ENCODE peak calls at places on chromosomes 16 and 17, in five cellular contexts. X is CD8-positive, alpha-beta T cell; A is COR-L47; S is amygdala; F is AG09319. G is an unnamed sample.
A peak's percentile ranks its signal among the peaks of the same experiment; 100 is the strongest.

GRCh38 chr16:49491736-49492089 is 118.1 kb downstream of the C16orf78 start:
- DNase-seq in X (no peak), F (no peak), A (no peak), S (no peak), G (no peak)

GRCh38 chr17:4604111-4604644 is 19.8 kb downstream of the SMTNL2 start:
- DNase-seq in X (no peak), F (peak; percentile 51), A (peak; percentile 48), S (no peak), G (peak; percentile 61)

GRCh38 chr16:26371349-26371869 is 679.6 kb downstream of the HS3ST4 start:
- DNase-seq in F (no peak), S (no peak), A (no peak), X (no peak), G (no peak)

GRCh38 chr16:28910046-28911031 is 14.7 kb downstream of the RABEP2 start:
- DNase-seq in A (no peak), X (no peak), F (no peak), S (no peak), G (peak; percentile 81)

GRCh38 chr16:88703486-88704309 is 2.5 kb downstream of the RNF166 start:
- DNase-seq in X (peak; percentile 85), F (no peak), A (no peak), S (peak; percentile 12), G (no peak)

GRCh38 chr17:10745231-10745630 is 15.4 kb upstream of the TMEM220 start:
- DNase-seq in F (no peak), A (no peak), X (no peak), S (no peak), G (no peak)

GRCh38 chr16:73063284-73063733 is 15.4 kb upstream of the ZFHX3 start:
- DNase-seq in X (no peak), F (no peak), A (no peak), S (no peak), G (no peak)

GRCh38 chr16:1367486-1368174 is 15.9 kb downstream of the GNPTG start:
- DNase-seq in A (peak; percentile 46), F (no peak), S (no peak), X (no peak), G (peak; percentile 56)

GRCh38 chr17:17484451-17484899 is 7.7 kb downstream of the MED9 start:
- DNase-seq in S (no peak), A (no peak), F (no peak), X (no peak), G (no peak)

GRCh38 chr17:4796550-4796915 is 569 bp downstream of the PSMB6 start:
- DNase-seq in A (no peak), S (no peak), F (no peak), X (no peak), G (peak; percentile 21)

GRCh38 chr17:37642706-37643105 is 540 bp downstream of the DDX52 start:
- DNase-seq in A (no peak), S (no peak), X (no peak), F (no peak), G (no peak)

GRCh38 chr16:11681977-11682654 is 13.9 kb downstream of the SNN start:
- DNase-seq in S (no peak), F (no peak), A (no peak), X (no peak), G (no peak)

GRCh38 chr16:49471038-49471727 is 97.6 kb downstream of the C16orf78 start:
- DNase-seq in A (no peak), F (no peak), S (no peak), X (no peak), G (no peak)

GRCh38 chr17:4940625-4941021 is 555 bp downstream of the RNF167 start:
- DNase-seq in S (no peak), F (no peak), A (no peak), X (peak; percentile 35), G (no peak)

GRCh38 chr17:59332890-59333377 is 1.5 kb downstream of the YPEL2 start:
- DNase-seq in F (no peak), S (peak; percentile 49), A (no peak), X (peak; percentile 14), G (no peak)

GRCh38 chr17:798246-798645 is 16.1 kb downstream of the MRM3 start:
- DNase-seq in A (no peak), X (no peak), F (no peak), S (no peak), G (no peak)

GRCh38 chr17:32256012-32256694 is 9.5 kb upstream of the RHBDL3 start:
- DNase-seq in A (no peak), X (no peak), F (no peak), S (no peak), G (no peak)

GRCh38 chr16:3047387-3047720 is 993 bp downstream of the MMP25 start:
- DNase-seq in X (no peak), A (no peak), F (no peak), S (no peak), G (no peak)